ENCODE peak calls at places on chromosomes 6 and 20, in four cellular contexts. I is endothelial cell of umbilical vein, J is K562, R is A549. B is an unnamed sample.

GRCh38 chr6:119890470-119890869 is 540.9 kb upstream of the MAN1A1 start:
- DNase-seq in J (no peak), I (no peak), R (no peak), B (no peak)

GRCh38 chr6:25370175-25371036 is 91.2 kb downstream of the CARMIL1 start:
- DNase-seq in I (no peak), J (no peak), R (no peak), B (no peak)

GRCh38 chr20:9235518-9235917 is 166.6 kb downstream of the PLCB4 start:
- DNase-seq in R (no peak), J (no peak), I (peak), B (no peak)

GRCh38 chr6:136959471-136959891 is 37.4 kb downstream of the SLC35D3 start:
- DNase-seq in I (no peak), J (peak), R (no peak), B (no peak)

GRCh38 chr6:7166410-7167293 is 58.9 kb downstream of the RREB1 start:
- DNase-seq in R (no peak), J (peak), I (no peak), B (peak)

GRCh38 chr6:132763269-132763668 is 5.6 kb upstream of the VNN2 start:
- DNase-seq in J (peak), I (no peak), R (no peak), B (peak)

GRCh38 chr6:162147281-162147680 is 580.3 kb downstream of the PRKN start:
- DNase-seq in R (no peak), J (no peak), I (no peak), B (no peak)

GRCh38 chr20:54128175-54128574 is 45.6 kb downstream of the CYP24A1 start:
- DNase-seq in J (no peak), R (no peak), I (no peak), B (no peak)

GRCh38 chr6:107064579-107065065 is 36.6 kb downstream of the MTRES1 start:
- DNase-seq in I (peak), R (no peak), J (peak), B (peak)

GRCh38 chr6:13923527-13924145 is 1.1 kb upstream of the RNF182 start:
- DNase-seq in I (peak), J (peak), R (peak), B (peak)
- TF ChIP-seq MYC in I (no peak), J (peak), R (no peak), B (no peak)

GRCh38 chr6:88402909-88403308 is 236.8 kb upstream of the CNR1 start:
- DNase-seq in R (no peak), J (no peak), I (no peak), B (no peak)
- TF ChIP-seq MYC in R (no peak), J (no peak), I (no peak), B (no peak)

DNA sequence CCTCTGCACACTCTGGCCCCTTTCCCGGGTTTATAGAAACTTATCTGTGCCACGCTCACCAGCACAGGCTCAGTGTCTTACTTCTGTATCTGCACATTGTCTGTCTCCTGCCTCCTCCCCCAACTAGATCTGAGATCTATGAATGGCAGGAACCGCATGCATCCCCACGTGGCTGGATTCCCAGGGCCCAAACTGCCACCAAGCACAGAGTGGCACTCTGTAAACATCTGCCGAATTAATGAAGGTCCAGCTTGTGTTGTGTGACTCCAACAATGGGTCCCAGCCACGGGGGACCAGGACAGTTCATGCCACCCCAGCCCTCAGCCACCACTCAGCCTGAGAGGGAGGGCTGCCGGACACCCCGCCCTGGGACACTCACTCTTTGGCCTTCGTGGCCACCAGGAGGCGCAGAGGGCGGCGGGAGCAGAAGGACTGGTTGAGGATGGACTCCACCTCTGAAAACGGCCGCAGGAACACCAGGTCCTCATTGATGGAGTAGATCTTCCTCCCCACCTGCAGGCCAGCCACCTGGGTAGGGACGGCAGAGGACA is 171.1 kb downstream of the PREX1 start:
- DNase-seq in R (peak), I (no peak), J (peak), B (no peak)
- TF ChIP-seq MYC in R (no peak), I (no peak), J (no peak), B (no peak)

GRCh38 chr20:19453781-19454310 is 241.4 kb downstream of the SLC24A3 start:
- DNase-seq in I (no peak), J (no peak), R (no peak), B (no peak)
- TF ChIP-seq MYC in I (no peak), J (no peak), R (no peak), B (no peak)

DNA sequence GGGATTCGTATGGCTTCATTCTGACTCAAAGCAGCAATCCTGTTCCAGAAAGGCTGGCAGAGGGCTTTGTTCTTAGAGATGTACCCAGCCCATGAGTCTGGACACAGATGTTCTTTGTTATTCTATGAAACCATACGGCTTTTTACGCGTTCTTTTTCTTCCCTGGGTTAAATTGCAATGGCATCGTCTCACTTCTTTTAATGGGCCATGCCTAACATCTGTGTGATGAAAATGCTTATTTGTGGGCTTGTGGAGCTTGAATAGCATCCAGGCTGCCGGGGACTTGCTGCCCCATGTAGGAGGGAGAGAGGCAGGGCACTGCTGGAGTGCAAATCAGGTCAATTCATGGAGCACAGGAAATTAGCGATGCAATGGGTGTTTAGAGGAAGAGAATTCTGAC is 19.4 kb downstream of the FAM50B start:
- DNase-seq in J (no peak), R (no peak), I (no peak), B (no peak)
- TF ChIP-seq MYC in J (no peak), R (no peak), I (no peak), B (no peak)

GRCh38 chr6:33105916-33106871 is 30.4 kb downstream of the HLA-DPB1 start:
- DNase-seq in J (no peak), I (no peak), R (no peak), B (no peak)
- TF ChIP-seq MYC in J (no peak), I (no peak), R (no peak), B (no peak)

GRCh38 chr20:57030611-57031600 is 235.5 kb downstream of the BMP7 start:
- DNase-seq in J (no peak), I (no peak), R (no peak), B (no peak)

GRCh38 chr20:57033994-57034393 is 232.4 kb downstream of the BMP7 start:
- DNase-seq in I (no peak), R (no peak), J (no peak), B (no peak)

GRCh38 chr20:57032847-57033246 is 233.6 kb downstream of the BMP7 start:
- DNase-seq in R (no peak), J (no peak), I (no peak), B (no peak)

GRCh38 chr20:57027752-57028151 is 238.7 kb downstream of the BMP7 start:
- DNase-seq in I (no peak), J (no peak), R (no peak), B (no peak)

DNA sequence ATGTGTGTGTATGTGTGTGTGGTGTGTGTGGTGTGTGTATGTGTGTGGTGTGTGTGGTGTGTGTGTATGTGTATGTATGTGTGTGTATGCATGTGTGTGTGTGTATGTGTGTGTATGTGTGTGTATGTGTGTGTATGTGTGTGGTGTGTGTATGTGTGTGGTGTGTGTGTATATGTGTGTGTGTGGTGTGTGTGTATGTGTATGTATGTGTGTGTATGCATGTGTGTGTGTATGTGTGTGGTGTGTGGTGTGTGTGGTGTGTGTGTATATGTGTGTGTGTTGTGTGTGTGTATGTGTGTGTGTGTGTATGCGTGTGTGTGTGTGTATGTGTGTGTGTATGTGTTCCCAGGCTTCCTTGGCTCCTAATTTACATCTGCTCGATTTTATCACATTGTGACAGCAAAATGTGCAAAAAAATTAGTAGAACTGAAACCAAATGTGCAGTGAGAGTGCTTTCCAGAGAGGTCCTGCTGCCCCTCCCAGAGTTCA is 234.5 kb downstream of the BMP7 start:
- DNase-seq in I (no peak), R (no peak), J (no peak), B (no peak)
- TF ChIP-seq MYC in I (no peak), R (no peak), J (no peak), B (no peak)

GRCh38 chr6:44254957-44255808 is 2.1 kb downstream of the SLC35B2 start:
- DNase-seq in R (peak), J (peak), I (no peak), B (peak)
- TF ChIP-seq MYC in R (no peak), J (no peak), I (no peak), B (no peak)

GRCh38 chr20:24698189-24698588 is 228.8 kb downstream of the SYNDIG1 start:
- DNase-seq in J (no peak), I (no peak), R (no peak), B (no peak)
- TF ChIP-seq MYC in J (no peak), I (no peak), R (no peak), B (no peak)